ENCODE peak calls at places on chromosomes 2 and 18, in ten cellular contexts. P, S, I, H, Y, Z, O, X, K and T are unnamed samples.
A peak's percentile ranks its signal among the peaks of the same experiment; 100 is the strongest.

GRCh38 chr2:108383146-108383830 is 5.5 kb downstream of the SULT1C4 start:
- DNase-seq in X (no peak), P (no peak), O (no peak), Y (no peak), H (peak; percentile 56), S (no peak), K (no peak), I (no peak), Z (no peak), T (no peak)

GRCh38 chr2:39730685-39731302 is 48.3 kb downstream of the THUMPD2 start:
- DNase-seq in H (peak; percentile 39), Z (peak; percentile 50), S (peak; percentile 10), O (peak; percentile 34), I (no peak), Y (no peak), K (no peak), X (peak; percentile 44), P (no peak), T (peak; percentile 32)

GRCh38 chr2:86054539-86055082 is 51.1 kb downstream of the POLR1A start:
- DNase-seq in O (no peak), P (no peak), S (no peak), Y (no peak), X (no peak), Z (no peak), H (no peak), K (no peak), I (no peak), T (no peak)

GRCh38 chr2:241941691-241942301 is 72.3 kb downstream of the RTP5 start:
- DNase-seq in Y (no peak), I (no peak), H (no peak), S (no peak), X (no peak), O (no peak), K (no peak), P (no peak), Z (no peak), T (no peak)

GRCh38 chr18:10010611-10011015 is 96.8 kb downstream of the VAPA start:
- DNase-seq in H (no peak), P (peak; percentile 64), Y (no peak), S (no peak), X (no peak), I (peak; percentile 83), Z (peak; percentile 80), K (peak; percentile 60), O (peak; percentile 3), T (no peak)

GRCh38 chr2:134337617-134338016 is 83.7 kb downstream of the MGAT5 start:
- DNase-seq in I (no peak), H (no peak), X (no peak), S (no peak), O (no peak), Z (no peak), K (no peak), Y (no peak), P (no peak), T (no peak)

GRCh38 chr2:26246818-26247217 is 2.1 kb downstream of the HADHB start:
- DNase-seq in H (no peak), K (no peak), S (no peak), O (peak; percentile 28), P (peak; percentile 40), I (no peak), Y (no peak), X (no peak), Z (no peak), T (peak; percentile 17)

GRCh38 chr2:104774631-104775030 is 79.3 kb upstream of the POU3F3 start:
- DNase-seq in K (no peak), I (no peak), Y (no peak), O (no peak), S (no peak), Z (no peak), P (no peak), H (no peak), X (no peak), T (no peak)

GRCh38 chr18:48657446-48658120 is 118.8 kb downstream of the CTIF start:
- DNase-seq in K (no peak), P (no peak), Y (no peak), O (no peak), I (no peak), S (no peak), X (no peak), H (peak; percentile 20), Z (no peak), T (no peak)

GRCh38 chr18:23902396-23902795 is 112.2 kb upstream of the TTC39C start:
- DNase-seq in I (no peak), S (no peak), O (no peak), Z (no peak), X (no peak), K (no peak), H (no peak), P (no peak), Y (no peak), T (no peak)

GRCh38 chr2:193584522-193584938 is 1389.8 kb upstream of the TMEFF2 start:
- DNase-seq in K (no peak), H (peak; percentile 57), Z (peak; percentile 16), X (no peak), Y (peak; percentile 53), S (peak; percentile 15), P (no peak), O (peak; percentile 40), I (no peak), T (peak; percentile 37)

GRCh38 chr2:85436836-85437487 is 18.4 kb downstream of the SH2D6 start:
- DNase-seq in P (no peak), I (no peak), Z (no peak), Y (no peak), H (no peak), X (no peak), K (no peak), S (no peak), O (no peak), T (no peak)

GRCh38 chr2:206586609-206587008 is 55.7 kb upstream of the FAM237A start:
- DNase-seq in O (no peak), K (no peak), S (no peak), Y (no peak), P (no peak), Z (no peak), H (no peak), I (no peak), X (no peak), T (no peak)

GRCh38 chr2:26086155-26086634 is 52.3 kb downstream of the RAB10 start:
- DNase-seq in O (no peak), S (peak; percentile 36), Y (no peak), H (no peak), Z (peak; percentile 59), X (no peak), I (no peak), K (no peak), P (no peak), T (no peak)

GRCh38 chr18:54783100-54783499 is 45.2 kb upstream of the RAB27B start:
- DNase-seq in K (no peak), X (no peak), Y (no peak), S (no peak), Z (no peak), P (no peak), H (no peak), O (no peak), I (no peak), T (no peak)

GRCh38 chr2:29528891-29529520 is 392.4 kb downstream of the ALK start:
- DNase-seq in Y (peak; percentile 64), P (peak; percentile 59), S (no peak), Z (no peak), I (peak; percentile 81), H (no peak), K (no peak), O (no peak), X (no peak), T (peak; percentile 35)

GRCh38 chr2:237141556-237141955 is 55.9 kb downstream of the COPS8 start:
- DNase-seq in O (no peak), I (no peak), Y (no peak), H (no peak), P (no peak), Z (no peak), K (no peak), X (no peak), S (no peak), T (no peak)

GRCh38 chr2:157769866-157770265 is 106.3 kb downstream of the ACVR1 start:
- DNase-seq in Z (no peak), S (no peak), I (no peak), P (no peak), H (no peak), Y (no peak), O (no peak), K (no peak), X (no peak), T (no peak)

GRCh38 chr2:24010477-24011277 is 792 bp downstream of the MFSD2B start:
- DNase-seq in H (no peak), P (no peak), I (no peak), K (no peak), X (no peak), Z (no peak), Y (no peak), S (no peak), O (no peak), T (no peak)
- H3K4me3 ChIP-seq in H (peak overlapping the region; percentile 51), P (peak overlapping the region; percentile 63), I (no peak overlapping the region), K (no peak overlapping the region), X (no peak overlapping the region), Z (peak overlapping the region; percentile 50), Y (peak overlapping the region; percentile 51), S (no peak overlapping the region), O (no peak overlapping the region), T (no peak overlapping the region)

GRCh38 chr2:124027182-124027581 is 2.1 kb downstream of the CNTNAP5 start:
- DNase-seq in K (no peak), H (peak; percentile 87), P (no peak), Z (peak; percentile 9), Y (peak; percentile 26), I (no peak), S (no peak), X (no peak), O (peak; percentile 46), T (peak; percentile 80)
- TF ChIP-seq CTCF in K (no peak), H (peak; percentile 85), P (peak; percentile 74), Z (peak; percentile 26), Y (peak; percentile 61), I (peak; percentile 57), S (no peak), X (peak; percentile 83), O (peak; percentile 10), T (peak; percentile 70)

DNA sequence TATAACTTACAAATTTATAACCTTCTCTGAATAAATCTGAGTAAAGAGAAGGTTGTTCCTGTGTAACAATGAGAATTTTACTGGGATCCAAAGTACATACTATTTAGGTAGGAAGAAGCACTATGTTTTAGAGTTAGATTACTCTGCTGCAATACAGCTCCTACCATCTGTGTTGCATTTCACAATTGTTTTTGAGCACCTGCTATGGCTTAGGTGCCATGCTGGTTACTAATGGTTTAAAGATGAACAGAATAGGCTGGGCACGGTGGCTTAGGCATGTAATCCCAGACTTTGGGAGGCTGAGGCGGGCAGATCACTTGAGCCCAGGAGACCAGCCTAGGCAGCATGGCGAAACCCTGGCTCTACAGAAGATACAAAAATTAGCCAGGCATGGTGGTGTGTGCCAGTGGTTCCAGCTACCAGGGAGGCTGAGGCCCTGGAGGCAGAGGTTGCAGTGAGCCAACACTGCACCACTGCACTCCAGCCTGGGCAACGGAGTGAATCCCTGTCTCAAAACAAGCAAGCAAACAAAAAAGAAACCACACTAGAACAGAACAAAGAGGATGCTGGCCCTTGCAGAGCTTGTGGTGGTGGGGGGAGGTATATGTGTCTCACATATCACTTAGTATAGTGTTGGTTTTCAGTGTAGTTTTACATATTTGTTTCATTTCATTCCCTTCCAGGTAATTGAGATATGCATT is 56.7 kb downstream of the SPTBN1 start:
- DNase-seq in K (no peak), Z (no peak), O (no peak), Y (no peak), S (no peak), X (no peak), I (no peak), P (no peak), H (no peak), T (no peak)
- H3K4me1 ChIP-seq in K (peaks cover 19% of the 10 kb centered on the region), Z (no peaks in the 10 kb centered on the region), O (no peaks in the 10 kb centered on the region), Y (no peaks in the 10 kb centered on the region), S (no peaks in the 10 kb centered on the region), X (no peaks in the 10 kb centered on the region), I (peaks cover 15% of the 10 kb centered on the region), P (peaks cover 100% of the 10 kb centered on the region), H (peaks cover 19% of the 10 kb centered on the region), T (peaks cover 29% of the 10 kb centered on the region)

GRCh38 chr2:74092236-74092635 is 55.5 kb downstream of the BOLA3 start:
- DNase-seq in Z (no peak), S (no peak), O (no peak), X (no peak), K (no peak), P (no peak), H (no peak), Y (no peak), I (no peak), T (no peak)
- H3K4me3 ChIP-seq in Z (no peak overlapping the region), S (no peak overlapping the region), O (no peak overlapping the region), X (no peak overlapping the region), K (no peak overlapping the region), P (no peak overlapping the region), H (no peak overlapping the region), Y (no peak overlapping the region), I (no peak overlapping the region), T (no peak overlapping the region)